ENCODE peak calls at places on chromosomes 16 and 17, in nine cellular contexts. One of them, this sample, is unnamed.

GRCh38 chr17:74514632-74515035 is 16.6 kb downstream of the CD300LB start:
- DNase-seq in heart left ventricle: no peak
- DNase-seq in SK-N-SH: no peak
- DNase-seq in DND-41: no peak
- DNase-seq in PC-3: no peak
- DNase-seq in tibial nerve: no peak
- DNase-seq in ovary: no peak
- DNase-seq in pancreas: no peak
- DNase-seq in left ventricle myocardium inferior: no peak
- DNase-seq in this sample: no peak

GRCh38 chr17:37050905-37051304 is 102.2 kb downstream of the AATF start:
- DNase-seq in tibial nerve: no peak
- DNase-seq in PC-3: peak; percentile 6
- DNase-seq in SK-N-SH: no peak
- DNase-seq in DND-41: no peak
- DNase-seq in heart left ventricle: no peak
- DNase-seq in pancreas: no peak
- DNase-seq in ovary: no peak
- DNase-seq in left ventricle myocardium inferior: no peak
- DNase-seq in this sample: no peak

GRCh38 chr16:67077871-67078270 is 31.9 kb upstream of the PHAF1 start:
- DNase-seq in DND-41: no peak
- DNase-seq in pancreas: no peak
- DNase-seq in heart left ventricle: no peak
- DNase-seq in PC-3: no peak
- DNase-seq in ovary: no peak
- DNase-seq in SK-N-SH: no peak
- DNase-seq in left ventricle myocardium inferior: no peak
- DNase-seq in tibial nerve: no peak
- DNase-seq in this sample: no peak

GRCh38 chr17:19327039-19327776 is 35.3 kb downstream of the B9D1 start:
- DNase-seq in SK-N-SH: no peak
- DNase-seq in ovary: no peak
- DNase-seq in tibial nerve: no peak
- DNase-seq in left ventricle myocardium inferior: no peak
- DNase-seq in pancreas: no peak
- DNase-seq in heart left ventricle: no peak
- DNase-seq in DND-41: no peak
- DNase-seq in PC-3: peak; percentile 87
- DNase-seq in this sample: no peak

GRCh38 chr17:59842901-59843652 is 49.7 kb downstream of the TUBD1 start:
- DNase-seq in ovary: peak; percentile 48
- DNase-seq in PC-3: peak; percentile 98
- DNase-seq in tibial nerve: peak; percentile 28
- DNase-seq in left ventricle myocardium inferior: no peak
- DNase-seq in DND-41: no peak
- DNase-seq in heart left ventricle: no peak
- DNase-seq in pancreas: peak; percentile 62
- DNase-seq in SK-N-SH: no peak
- DNase-seq in this sample: peak; percentile 56

GRCh38 chr16:1325673-1326371 is 7.6 kb upstream of the BAIAP3 start:
- DNase-seq in PC-3: no peak
- DNase-seq in ovary: no peak
- DNase-seq in SK-N-SH: no peak
- DNase-seq in pancreas: no peak
- DNase-seq in DND-41: no peak
- DNase-seq in left ventricle myocardium inferior: no peak
- DNase-seq in tibial nerve: no peak
- DNase-seq in heart left ventricle: no peak
- DNase-seq in this sample: no peak

GRCh38 chr16:59697746-59698145 is 963.6 kb upstream of the GOT2 start:
- DNase-seq in ovary: no peak
- DNase-seq in SK-N-SH: no peak
- DNase-seq in DND-41: no peak
- DNase-seq in left ventricle myocardium inferior: no peak
- DNase-seq in PC-3: no peak
- DNase-seq in tibial nerve: no peak
- DNase-seq in heart left ventricle: no peak
- DNase-seq in pancreas: no peak
- DNase-seq in this sample: no peak

GRCh38 chr16:70715113-70715711 is 29.4 kb upstream of the MTSS2 start:
- DNase-seq in PC-3: peak; percentile 98
- DNase-seq in left ventricle myocardium inferior: peak; percentile 77
- DNase-seq in pancreas: peak; percentile 48
- DNase-seq in DND-41: no peak
- DNase-seq in SK-N-SH: peak; percentile 87
- DNase-seq in tibial nerve: no peak
- DNase-seq in ovary: peak; percentile 88
- DNase-seq in heart left ventricle: peak; percentile 94
- DNase-seq in this sample: peak; percentile 75

DNA sequence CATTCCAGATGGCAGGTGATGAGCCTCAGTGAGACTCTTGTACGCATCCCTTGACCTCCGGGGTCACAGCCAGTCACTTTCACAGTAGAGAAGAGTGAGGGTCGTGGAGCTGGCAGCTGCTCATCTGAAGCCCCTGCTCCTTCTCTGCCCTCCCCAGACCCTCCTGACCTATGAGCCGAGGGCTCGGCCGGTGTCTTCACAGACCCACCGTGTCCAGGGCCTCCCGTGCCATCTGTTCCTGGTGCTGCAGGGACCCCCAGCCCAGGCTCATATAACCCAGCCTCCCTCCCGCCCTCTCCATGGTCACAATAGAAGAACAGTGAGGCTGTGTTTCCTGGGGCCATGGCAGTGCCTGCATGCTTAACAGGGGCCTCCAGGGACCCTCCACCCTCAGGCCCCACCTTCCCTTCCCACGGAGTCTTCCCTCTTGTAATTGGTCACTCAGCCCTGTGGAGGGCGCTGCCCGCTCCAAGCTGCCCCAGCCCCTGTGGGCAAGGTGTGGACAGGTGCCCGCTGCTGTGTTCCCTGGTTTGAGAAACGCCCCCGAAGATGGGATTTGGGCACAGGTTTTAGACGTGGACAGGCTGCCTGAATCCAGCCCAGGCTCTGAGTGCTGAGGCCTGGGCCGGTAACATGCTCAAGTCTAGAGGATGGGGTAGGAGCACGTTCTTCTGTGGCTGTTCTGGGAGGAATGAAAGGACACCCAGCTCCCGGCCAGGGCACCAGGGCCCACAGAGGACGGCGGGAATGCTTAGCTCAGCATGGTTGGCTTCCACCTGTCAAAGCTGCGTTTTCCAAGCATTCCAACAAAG is 38.7 kb downstream of the ACSF3 start:
- DNase-seq in pancreas: no peak
- DNase-seq in ovary: no peak
- DNase-seq in DND-41: no peak
- DNase-seq in tibial nerve: no peak
- DNase-seq in PC-3: no peak
- DNase-seq in SK-N-SH: no peak
- DNase-seq in left ventricle myocardium inferior: peak; percentile 4
- DNase-seq in heart left ventricle: no peak
- DNase-seq in this sample: peak; percentile 19
- TF ChIP-seq CTCF in pancreas: no peak
- TF ChIP-seq CTCF in ovary: no peak
- TF ChIP-seq CTCF in DND-41: peak; percentile 21
- TF ChIP-seq CTCF in tibial nerve: no peak
- TF ChIP-seq CTCF in PC-3: peak; percentile 17
- TF ChIP-seq CTCF in SK-N-SH: no peak
- TF ChIP-seq CTCF in left ventricle myocardium inferior: no peak
- TF ChIP-seq CTCF in heart left ventricle: no peak
- TF ChIP-seq CTCF in this sample: no peak

GRCh38 chr17:49488612-49489011 is 6.5 kb upstream of the NGFR start:
- DNase-seq in SK-N-SH: no peak
- DNase-seq in DND-41: no peak
- DNase-seq in ovary: no peak
- DNase-seq in pancreas: no peak
- DNase-seq in left ventricle myocardium inferior: no peak
- DNase-seq in heart left ventricle: peak; percentile 56
- DNase-seq in tibial nerve: no peak
- DNase-seq in PC-3: no peak
- DNase-seq in this sample: no peak
- H3K27me3 ChIP-seq in SK-N-SH: peaks cover 82% of the 10 kb centered on the region
- H3K27me3 ChIP-seq in DND-41: peaks cover 9% of the 10 kb centered on the region
- H3K27me3 ChIP-seq in ovary: no peaks in the 10 kb centered on the region
- H3K27me3 ChIP-seq in pancreas: no peaks in the 10 kb centered on the region
- H3K27me3 ChIP-seq in left ventricle myocardium inferior: peaks cover 91% of the 10 kb centered on the region
- H3K27me3 ChIP-seq in heart left ventricle: peaks cover 23% of the 10 kb centered on the region
- H3K27me3 ChIP-seq in tibial nerve: peaks cover 16% of the 10 kb centered on the region
- H3K27me3 ChIP-seq in PC-3: peaks cover 58% of the 10 kb centered on the region
- H3K27me3 ChIP-seq in this sample: peaks cover 44% of the 10 kb centered on the region

GRCh38 chr17:1229891-1230571 is 40.2 kb upstream of the BHLHA9 start:
- DNase-seq in pancreas: no peak
- DNase-seq in ovary: no peak
- DNase-seq in left ventricle myocardium inferior: no peak
- DNase-seq in SK-N-SH: no peak
- DNase-seq in tibial nerve: no peak
- DNase-seq in PC-3: no peak
- DNase-seq in heart left ventricle: no peak
- DNase-seq in DND-41: no peak
- DNase-seq in this sample: no peak

GRCh38 chr17:1234455-1234854 is 35.8 kb upstream of the BHLHA9 start:
- DNase-seq in heart left ventricle: peak; percentile 40
- DNase-seq in pancreas: no peak
- DNase-seq in ovary: no peak
- DNase-seq in PC-3: no peak
- DNase-seq in tibial nerve: no peak
- DNase-seq in left ventricle myocardium inferior: no peak
- DNase-seq in DND-41: no peak
- DNase-seq in SK-N-SH: no peak
- DNase-seq in this sample: no peak

GRCh38 chr17:1232331-1232730 is 37.9 kb upstream of the BHLHA9 start:
- DNase-seq in pancreas: no peak
- DNase-seq in heart left ventricle: no peak
- DNase-seq in PC-3: no peak
- DNase-seq in left ventricle myocardium inferior: no peak
- DNase-seq in DND-41: no peak
- DNase-seq in SK-N-SH: no peak
- DNase-seq in tibial nerve: no peak
- DNase-seq in ovary: no peak
- DNase-seq in this sample: no peak

GRCh38 chr17:1231456-1231855 is 38.8 kb upstream of the BHLHA9 start:
- DNase-seq in pancreas: no peak
- DNase-seq in heart left ventricle: peak; percentile 63
- DNase-seq in PC-3: no peak
- DNase-seq in left ventricle myocardium inferior: peak; percentile 53
- DNase-seq in SK-N-SH: no peak
- DNase-seq in ovary: no peak
- DNase-seq in tibial nerve: peak; percentile 38
- DNase-seq in DND-41: no peak
- DNase-seq in this sample: peak; percentile 83

DNA sequence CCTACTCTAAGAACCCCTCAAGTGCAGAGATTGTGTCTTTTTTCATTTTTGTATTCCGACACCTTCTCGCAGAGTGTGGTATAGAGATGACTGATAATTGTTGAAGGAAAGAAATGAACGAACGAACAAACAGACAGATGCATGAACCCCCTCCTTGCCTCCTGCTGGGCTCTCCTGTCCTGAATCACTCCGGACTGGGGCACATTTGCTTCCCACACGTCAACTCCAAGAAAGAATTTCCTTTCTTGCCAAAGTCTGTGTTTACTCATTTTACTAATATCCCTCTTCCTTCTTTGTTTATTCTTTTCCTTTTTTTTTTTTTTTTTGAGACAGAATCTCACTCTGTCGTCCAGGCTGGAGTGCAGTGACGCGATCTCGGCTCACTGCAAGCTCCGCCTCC is 37.5 kb upstream of the BHLHA9 start:
- DNase-seq in PC-3: peak; percentile 45
- DNase-seq in DND-41: no peak
- DNase-seq in tibial nerve: no peak
- DNase-seq in heart left ventricle: no peak
- DNase-seq in SK-N-SH: no peak
- DNase-seq in pancreas: no peak
- DNase-seq in ovary: no peak
- DNase-seq in left ventricle myocardium inferior: no peak
- DNase-seq in this sample: no peak
- TF ChIP-seq CTCF in PC-3: no peak
- TF ChIP-seq CTCF in DND-41: no peak
- TF ChIP-seq CTCF in tibial nerve: no peak
- TF ChIP-seq CTCF in heart left ventricle: no peak
- TF ChIP-seq CTCF in SK-N-SH: no peak
- TF ChIP-seq CTCF in pancreas: no peak
- TF ChIP-seq CTCF in ovary: no peak
- TF ChIP-seq CTCF in left ventricle myocardium inferior: no peak
- TF ChIP-seq CTCF in this sample: no peak

GRCh38 chr17:21815352-21816063 is 123.2 kb downstream of the KCNJ18 start:
- DNase-seq in PC-3: no peak
- DNase-seq in SK-N-SH: no peak
- DNase-seq in left ventricle myocardium inferior: no peak
- DNase-seq in pancreas: no peak
- DNase-seq in tibial nerve: no peak
- DNase-seq in DND-41: no peak
- DNase-seq in ovary: no peak
- DNase-seq in heart left ventricle: no peak
- DNase-seq in this sample: no peak

GRCh38 chr17:21814776-21815175 is 122.5 kb downstream of the KCNJ18 start:
- DNase-seq in left ventricle myocardium inferior: no peak
- DNase-seq in PC-3: no peak
- DNase-seq in tibial nerve: no peak
- DNase-seq in SK-N-SH: no peak
- DNase-seq in heart left ventricle: no peak
- DNase-seq in ovary: no peak
- DNase-seq in DND-41: no peak
- DNase-seq in pancreas: no peak
- DNase-seq in this sample: no peak

GRCh38 chr17:21816592-21817567 is 124.6 kb downstream of the KCNJ18 start:
- DNase-seq in tibial nerve: no peak
- DNase-seq in DND-41: no peak
- DNase-seq in heart left ventricle: no peak
- DNase-seq in pancreas: no peak
- DNase-seq in left ventricle myocardium inferior: no peak
- DNase-seq in PC-3: no peak
- DNase-seq in SK-N-SH: no peak
- DNase-seq in ovary: no peak
- DNase-seq in this sample: no peak

GRCh38 chr17:21823130-21823529 is 130.8 kb downstream of the KCNJ18 start:
- DNase-seq in ovary: no peak
- DNase-seq in tibial nerve: no peak
- DNase-seq in SK-N-SH: no peak
- DNase-seq in PC-3: no peak
- DNase-seq in heart left ventricle: no peak
- DNase-seq in left ventricle myocardium inferior: no peak
- DNase-seq in DND-41: no peak
- DNase-seq in pancreas: no peak
- DNase-seq in this sample: no peak

DNA sequence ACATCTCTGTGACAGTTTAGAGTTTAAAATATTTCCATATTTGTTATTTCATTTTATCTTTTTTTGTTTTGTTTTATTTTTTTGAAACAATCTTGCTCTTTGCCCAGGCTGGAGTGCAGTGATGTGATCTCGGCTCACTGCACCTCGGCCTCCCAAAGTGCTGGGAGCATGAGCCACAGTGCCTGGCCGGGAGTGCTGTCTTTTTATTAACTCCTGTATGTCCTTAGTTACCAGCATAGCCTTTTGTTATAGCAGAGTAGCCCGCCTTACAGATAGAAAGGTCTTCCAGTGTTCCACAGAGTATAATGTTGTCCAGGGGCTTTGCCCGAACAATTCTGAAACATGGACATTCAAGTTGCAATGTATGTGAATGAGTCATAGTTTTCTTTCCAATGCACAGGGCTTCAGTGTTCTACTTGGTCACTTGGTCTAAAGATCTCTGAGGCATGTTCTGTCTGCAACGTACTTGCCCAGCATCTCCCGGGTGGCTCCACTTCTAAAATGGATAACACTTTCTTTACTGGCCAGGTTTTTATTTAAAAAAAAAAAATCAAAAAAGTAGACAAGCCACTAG is 125.6 kb downstream of the KCNJ18 start:
- DNase-seq in ovary: no peak
- DNase-seq in pancreas: no peak
- DNase-seq in SK-N-SH: no peak
- DNase-seq in left ventricle myocardium inferior: no peak
- DNase-seq in tibial nerve: no peak
- DNase-seq in PC-3: no peak
- DNase-seq in DND-41: no peak
- DNase-seq in heart left ventricle: no peak
- DNase-seq in this sample: no peak
- H3K27me3 ChIP-seq in ovary: no peaks in the 10 kb centered on the region
- H3K27me3 ChIP-seq in pancreas: no peaks in the 10 kb centered on the region
- H3K27me3 ChIP-seq in SK-N-SH: peaks cover 17% of the 10 kb centered on the region
- H3K27me3 ChIP-seq in left ventricle myocardium inferior: peaks cover 34% of the 10 kb centered on the region
- H3K27me3 ChIP-seq in tibial nerve: no peaks in the 10 kb centered on the region
- H3K27me3 ChIP-seq in PC-3: peaks cover 6% of the 10 kb centered on the region
- H3K27me3 ChIP-seq in DND-41: no peaks in the 10 kb centered on the region
- H3K27me3 ChIP-seq in heart left ventricle: no peaks in the 10 kb centered on the region
- H3K27me3 ChIP-seq in this sample: no peaks in the 10 kb centered on the region

This sample was measured in lower lobe of right lung.